ENCODE peak calls at places on chromosomes 6 and 20, in seven cellular contexts. B is sigmoid colon, J is A549, S is heart right ventricle, R is right cardiac atrium, U is spleen, Y is adipocyte. M is an unnamed sample.

GRCh38 chr6:7761047-7761446 is 35.1 kb downstream of the BMP6 start:
- DNase-seq in B (no peak), J (no peak), S (no peak), R (no peak), U (no peak), Y (peak; percentile 48), M (no peak)

GRCh38 chr6:142927904-142928303 is 17.1 kb downstream of the HIVEP2 start:
- DNase-seq in B (no peak), J (no peak), S (no peak), R (no peak), U (no peak), Y (no peak), M (no peak)

GRCh38 chr6:221531-222349 is 70.5 kb upstream of the DUSP22 start:
- DNase-seq in B (no peak), J (no peak), S (no peak), R (no peak), U (no peak), Y (no peak), M (peak; percentile 17)

GRCh38 chr6:139262519-139263300 is 29.1 kb downstream of the TXLNB start:
- DNase-seq in B (no peak), J (no peak), S (no peak), R (no peak), U (no peak), Y (no peak), M (peak; percentile 26)

GRCh38 chr6:105164418-105164817 is 15.4 kb downstream of the POPDC3 start:
- DNase-seq in B (no peak), J (peak; percentile 22), S (peak; percentile 7), R (no peak), U (no peak), Y (peak; percentile 4), M (no peak)

GRCh38 chr20:39312107-39312506 is 350.0 kb downstream of the DHX35 start:
- DNase-seq in B (no peak), J (no peak), S (no peak), R (no peak), U (no peak), Y (no peak), M (no peak)

GRCh38 chr20:32681175-32682084 is 7.7 kb upstream of the C20orf203 start:
- DNase-seq in B (no peak), J (no peak), S (no peak), R (no peak), U (no peak), Y (no peak), M (peak; percentile 95)

GRCh38 chr20:12289476-12289875 is 371.8 kb downstream of the BTBD3 start:
- DNase-seq in B (no peak), J (no peak), S (no peak), R (no peak), U (no peak), Y (no peak), M (no peak)

GRCh38 chr6:44342489-44342888 is at the start of gene SPATS1:
- DNase-seq in B (no peak), J (no peak), S (no peak), R (peak; percentile 74), U (peak; percentile 72), Y (peak; percentile 57), M (no peak)

GRCh38 chr6:90490030-90490429 is 96.8 kb downstream of the MAP3K7 start:
- DNase-seq in B (no peak), J (no peak), S (no peak), R (no peak), U (no peak), Y (no peak), M (no peak)
- H3K4me3 ChIP-seq in B (no peak overlapping the region), J (no peak overlapping the region), S (no peak overlapping the region), R (no peak overlapping the region), U (no peak overlapping the region), Y (no peak overlapping the region), M (no peak overlapping the region)

GRCh38 chr20:41395669-41396664 is 29.3 kb upstream of the EMILIN3 start:
- DNase-seq in B (no peak), J (no peak), S (peak; percentile 44), R (peak; percentile 81), U (no peak), Y (no peak), M (no peak)
- H3K4me1 ChIP-seq in B (peaks cover 12% of the 10 kb centered on the region), J (no peaks in the 10 kb centered on the region), S (peaks cover 23% of the 10 kb centered on the region), R (peaks cover 14% of the 10 kb centered on the region), U (no peaks in the 10 kb centered on the region), Y (peaks cover 6% of the 10 kb centered on the region), M (no peaks in the 10 kb centered on the region)

GRCh38 chr6:130932956-130933355 is 105.8 kb downstream of the SMLR1 start:
- DNase-seq in B (no peak), J (no peak), S (no peak), R (no peak), U (no peak), Y (no peak), M (no peak)
- H3K4me3 ChIP-seq in B (no peak overlapping the region), J (no peak overlapping the region), S (no peak overlapping the region), R (no peak overlapping the region), U (no peak overlapping the region), Y (peak overlapping the region; percentile 63), M (no peak overlapping the region)

DNA sequence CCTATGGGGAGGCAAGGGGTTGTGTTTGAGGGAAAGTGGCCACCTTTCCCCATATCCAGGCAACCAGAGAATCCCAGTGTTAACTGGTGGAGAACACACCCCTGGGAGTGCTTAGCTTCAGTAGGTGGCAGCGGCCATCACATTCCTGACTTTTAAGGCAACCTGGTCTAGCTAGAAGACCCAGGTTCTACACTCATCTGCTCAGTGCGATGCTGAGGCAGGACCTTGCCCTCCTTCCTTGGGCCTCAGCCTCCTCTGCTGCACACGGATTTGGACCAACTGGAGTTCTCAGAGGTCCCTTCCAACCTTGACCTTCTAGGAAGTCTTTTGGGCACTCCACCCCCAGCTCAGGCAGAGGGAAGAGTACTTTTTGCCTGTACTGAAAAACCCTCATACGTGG is 3.0 kb downstream of the CCND3 start:
- DNase-seq in B (no peak), J (no peak), S (no peak), R (no peak), U (no peak), Y (no peak), M (no peak)
- H3K4me1 ChIP-seq in B (peaks cover 61% of the 10 kb centered on the region), J (peaks cover 73% of the 10 kb centered on the region), S (peaks cover 50% of the 10 kb centered on the region), R (peaks cover 22% of the 10 kb centered on the region), U (peaks cover 93% of the 10 kb centered on the region), Y (peaks cover 84% of the 10 kb centered on the region), M (peaks cover 37% of the 10 kb centered on the region)

GRCh38 chr6:88166901-88167624 is 916 bp upstream of the CNR1 start:
- DNase-seq in B (peak; percentile 67), J (no peak), S (no peak), R (peak; percentile 40), U (peak; percentile 82), Y (no peak), M (no peak)
- H3K4me3 ChIP-seq in B (peak overlapping the region; percentile 66), J (peak overlapping the region; percentile 68), S (peak overlapping the region; percentile 55), R (peak overlapping the region; percentile 62), U (peak overlapping the region; percentile 65), Y (peak overlapping the region; percentile 86), M (peak overlapping the region; percentile 68)

GRCh38 chr20:53739799-53740785 is 146.5 kb upstream of the ZNF217 start:
- DNase-seq in B (no peak), J (no peak), S (no peak), R (no peak), U (no peak), Y (peak; percentile 57), M (peak; percentile 54)
- H3K4me1 ChIP-seq in B (peaks cover 4% of the 10 kb centered on the region), J (peaks cover 62% of the 10 kb centered on the region), S (peaks cover 31% of the 10 kb centered on the region), R (peaks cover 5% of the 10 kb centered on the region), U (peaks cover 66% of the 10 kb centered on the region), Y (peaks cover 42% of the 10 kb centered on the region), M (peaks cover 40% of the 10 kb centered on the region)

GRCh38 chr6:43246301-43247114 is 3.2 kb downstream of the TTBK1 start:
- DNase-seq in B (peak; percentile 74), J (no peak), S (peak; percentile 67), R (peak; percentile 87), U (peak; percentile 82), Y (no peak), M (peak; percentile 65)

GRCh38 chr6:43239054-43239453 is 4.2 kb upstream of the TTBK1 start:
- DNase-seq in B (no peak), J (no peak), S (no peak), R (no peak), U (no peak), Y (no peak), M (no peak)

GRCh38 chr6:43247115-43247999 is 4.1 kb downstream of the TTBK1 start:
- DNase-seq in B (peak; percentile 82), J (peak; percentile 53), S (peak; percentile 77), R (peak; percentile 91), U (peak; percentile 97), Y (peak; percentile 67), M (peak; percentile 84)

GRCh38 chr6:43243649-43244321 is 504 bp downstream of the TTBK1 start:
- DNase-seq in B (no peak), J (no peak), S (no peak), R (no peak), U (no peak), Y (no peak), M (no peak)

GRCh38 chr6:43242908-43243648 is at the start of gene TTBK1:
- DNase-seq in B (no peak), J (no peak), S (no peak), R (no peak), U (no peak), Y (no peak), M (no peak)
- H3K4me3 ChIP-seq in B (no peak within 1 kb of the TSS), J (peak within 1 kb of the TSS; percentile 45), S (no peak within 1 kb of the TSS), R (no peak within 1 kb of the TSS), U (no peak within 1 kb of the TSS), Y (no peak within 1 kb of the TSS), M (no peak within 1 kb of the TSS)

DNA sequence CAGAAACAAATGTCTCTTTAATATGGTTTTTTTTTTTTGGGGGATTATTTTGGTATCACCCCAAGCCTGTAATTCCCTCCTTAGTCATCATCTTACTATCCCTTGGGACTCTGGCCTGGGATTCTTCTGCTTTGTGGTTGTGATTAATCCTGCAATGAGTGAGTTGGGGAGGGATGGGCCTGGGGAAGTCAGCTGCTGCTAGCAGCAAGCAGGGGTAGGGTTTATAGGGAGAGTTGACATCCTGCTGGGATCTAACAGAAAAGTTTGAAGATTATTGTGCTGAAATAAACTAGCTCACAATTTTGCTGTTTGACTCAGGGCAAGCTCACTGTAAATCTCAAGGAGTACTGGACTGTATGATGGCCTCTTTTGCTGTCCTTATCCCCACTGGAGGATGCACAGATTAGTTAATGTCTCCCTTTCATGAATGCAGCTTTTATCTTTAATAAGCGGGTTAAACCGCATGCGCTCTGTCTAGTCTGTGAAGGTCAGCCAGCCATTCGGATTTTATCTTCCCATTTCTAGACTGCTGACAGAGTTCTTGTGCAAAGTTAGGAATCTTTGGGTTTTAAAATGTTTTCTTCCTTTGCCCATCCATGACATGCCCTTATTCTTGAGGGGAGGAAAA is 83.4 kb downstream of the JARID2 start:
- DNase-seq in B (no peak), J (no peak), S (no peak), R (no peak), U (no peak), Y (peak; percentile 61), M (no peak)
- H3K4me1 ChIP-seq in B (peaks cover 31% of the 10 kb centered on the region), J (peaks cover 41% of the 10 kb centered on the region), S (peaks cover 45% of the 10 kb centered on the region), R (peaks cover 15% of the 10 kb centered on the region), U (peaks cover 92% of the 10 kb centered on the region), Y (peaks cover 48% of the 10 kb centered on the region), M (peaks cover 20% of the 10 kb centered on the region)

GRCh38 chr20:47360489-47361267 is 4.2 kb upstream of the ZMYND8 start:
- DNase-seq in B (peak; percentile 96), J (peak; percentile 94), S (peak; percentile 91), R (peak; percentile 96), U (peak; percentile 90), Y (peak; percentile 81), M (no peak)
- H3K4me3 ChIP-seq in B (peak overlapping the region; percentile 13), J (no peak overlapping the region), S (peak overlapping the region; percentile 23), R (no peak overlapping the region), U (peak overlapping the region; percentile 5), Y (peak overlapping the region; percentile 7), M (no peak overlapping the region)

M was measured in MM.1S.